ENCODE peak calls at places on chromosomes 13 and 19, in six cellular contexts. R is H1, H is K562, W is SK-N-SH, P is HepG2, F is GM12878. M is an unnamed sample.

GRCh38 chr13:81171065-81171647 is 830.2 kb upstream of the SPRY2 start:
- DNase-seq in R (no peak), H (peak), W (peak), P (peak), F (no peak), M (peak)

GRCh38 chr19:40347476-40348124 is 597 bp downstream of the C19orf47 start:
- DNase-seq in R (no peak), H (no peak), W (no peak), P (no peak), F (no peak), M (no peak)

GRCh38 chr13:114146629-114147028 is 14.2 kb upstream of the RASA3 start:
- DNase-seq in R (no peak), H (no peak), W (peak), P (no peak), F (no peak), M (no peak)

GRCh38 chr13:45615501-45616101 is at the start of gene ERICH6B:
- DNase-seq in R (peak), H (no peak), W (no peak), P (no peak), F (no peak), M (no peak)

GRCh38 chr13:97720881-97721280 is 232.6 kb upstream of the IPO5 start:
- DNase-seq in R (no peak), H (no peak), W (no peak), P (no peak), F (no peak), M (no peak)

GRCh38 chr13:71577127-71577526 is 289.9 kb downstream of the DACH1 start:
- DNase-seq in R (no peak), H (no peak), W (no peak), P (no peak), F (no peak), M (no peak)

GRCh38 chr13:37068962-37069361 is 9.5 kb upstream of the SUPT20H start:
- DNase-seq in R (no peak), H (no peak), W (peak), P (no peak), F (no peak), M (peak)

GRCh38 chr19:30780032-30780431 is 407.8 kb downstream of the ZNF536 start:
- DNase-seq in R (no peak), H (no peak), W (no peak), P (no peak), F (no peak), M (no peak)

GRCh38 chr19:17654993-17655392 is 33.2 kb downstream of the UNC13A start:
- DNase-seq in R (no peak), H (peak), W (peak), P (no peak), F (no peak), M (peak)

GRCh38 chr13:28486144-28486543 is 8.8 kb downstream of the FLT1 start:
- DNase-seq in R (no peak), H (no peak), W (no peak), P (no peak), F (no peak), M (no peak)
- TF ChIP-seq CHD2 in R (no peak), H (no peak), W (no peak), P (no peak), F (no peak), M (no peak)

GRCh38 chr13:31060655-31061054 is 101.0 kb downstream of the HSPH1 start:
- DNase-seq in R (no peak), H (no peak), W (no peak), P (no peak), F (no peak), M (no peak)

GRCh38 chr13:31067416-31068118 is 94.1 kb downstream of the HSPH1 start:
- DNase-seq in R (no peak), H (no peak), W (no peak), P (no peak), F (no peak), M (peak)

GRCh38 chr13:31063734-31064133 is 98.0 kb downstream of the HSPH1 start:
- DNase-seq in R (no peak), H (no peak), W (no peak), P (no peak), F (no peak), M (no peak)

GRCh38 chr13:31068119-31068423 is 93.6 kb downstream of the HSPH1 start:
- DNase-seq in R (no peak), H (no peak), W (no peak), P (no peak), F (no peak), M (no peak)

DNA sequence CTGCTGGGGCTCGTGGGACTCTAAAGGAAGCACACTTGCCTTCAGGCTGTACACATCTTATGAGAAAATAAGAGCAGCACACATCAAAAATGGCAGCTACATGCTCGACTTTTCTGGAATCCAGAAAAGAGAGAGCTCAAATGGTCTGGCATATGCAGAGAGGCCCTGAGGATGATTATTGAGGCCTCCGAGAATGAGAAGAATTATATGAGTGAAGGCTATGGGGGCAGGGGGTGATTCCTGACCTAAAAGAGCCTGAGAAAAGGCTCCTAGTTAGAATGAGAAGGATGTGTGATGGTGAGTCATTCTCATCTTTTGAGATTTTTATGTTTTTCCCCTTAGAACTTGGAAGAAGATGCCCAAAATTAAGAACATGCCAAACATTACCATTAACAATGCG is 97.1 kb downstream of the HSPH1 start:
- DNase-seq in R (no peak), H (no peak), W (no peak), P (no peak), F (no peak), M (no peak)
- TF ChIP-seq CHD2 in R (no peak), H (no peak), W (no peak), P (no peak), F (no peak), M (no peak)

GRCh38 chr19:28290963-28291657 is 921.8 kb downstream of the UQCRFS1 start:
- DNase-seq in R (peak), H (no peak), W (no peak), P (no peak), F (no peak), M (no peak)

GRCh38 chr19:28292822-28293500 is 920.0 kb downstream of the UQCRFS1 start:
- DNase-seq in R (no peak), H (no peak), W (peak), P (no peak), F (no peak), M (no peak)

GRCh38 chr19:28288850-28289249 is 924.1 kb downstream of the UQCRFS1 start:
- DNase-seq in R (no peak), H (no peak), W (no peak), P (no peak), F (no peak), M (no peak)

GRCh38 chr19:28291874-28292273 is 921.1 kb downstream of the UQCRFS1 start:
- DNase-seq in R (no peak), H (no peak), W (no peak), P (no peak), F (no peak), M (no peak)

DNA sequence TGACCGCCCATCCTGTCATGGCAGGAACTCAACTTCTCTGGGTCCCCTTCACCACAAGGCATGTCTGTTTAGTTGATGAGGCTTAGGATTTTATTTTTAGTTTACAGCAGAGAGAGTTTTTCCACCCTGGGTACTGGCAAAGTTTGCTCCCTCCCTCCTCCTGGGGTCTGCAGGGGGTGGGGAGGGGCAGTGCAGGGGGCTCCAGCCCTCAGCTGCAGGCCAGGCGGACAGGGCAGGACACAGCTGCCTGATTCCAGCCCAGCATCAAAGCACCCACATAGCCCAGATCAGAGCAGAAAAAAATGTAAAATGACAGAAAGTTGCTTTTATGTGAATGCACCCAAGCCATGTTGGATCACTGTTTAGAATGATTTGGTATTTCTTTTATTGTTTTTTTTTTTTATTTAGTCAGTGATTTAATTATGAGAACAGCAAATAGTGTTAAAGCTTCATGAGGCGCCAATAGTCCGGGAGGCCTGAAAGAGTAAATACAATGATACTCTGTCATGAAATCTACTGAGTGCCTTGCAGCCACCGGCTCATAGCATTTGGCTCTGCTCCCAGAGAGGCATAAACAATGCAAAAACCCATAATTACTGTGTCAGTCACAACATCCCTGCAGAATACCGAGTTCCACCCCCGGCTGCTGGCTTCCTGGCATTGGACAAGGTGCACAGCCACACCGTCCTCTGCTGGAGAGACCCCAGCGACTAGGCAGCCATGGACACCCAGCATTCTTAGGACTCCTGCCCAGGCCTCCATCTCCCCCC is 923.5 kb downstream of the UQCRFS1 start:
- DNase-seq in R (no peak), H (no peak), W (peak), P (no peak), F (no peak), M (no peak)
- TF ChIP-seq CHD2 in R (no peak), H (no peak), W (no peak), P (no peak), F (no peak), M (no peak)

GRCh38 chr13:75505327-75505726 is 23.4 kb upstream of the TBC1D4 start:
- DNase-seq in R (no peak), H (no peak), W (no peak), P (no peak), F (no peak), M (no peak)
- TF ChIP-seq CHD2 in R (no peak), H (no peak), W (no peak), P (no peak), F (no peak), M (no peak)

DNA sequence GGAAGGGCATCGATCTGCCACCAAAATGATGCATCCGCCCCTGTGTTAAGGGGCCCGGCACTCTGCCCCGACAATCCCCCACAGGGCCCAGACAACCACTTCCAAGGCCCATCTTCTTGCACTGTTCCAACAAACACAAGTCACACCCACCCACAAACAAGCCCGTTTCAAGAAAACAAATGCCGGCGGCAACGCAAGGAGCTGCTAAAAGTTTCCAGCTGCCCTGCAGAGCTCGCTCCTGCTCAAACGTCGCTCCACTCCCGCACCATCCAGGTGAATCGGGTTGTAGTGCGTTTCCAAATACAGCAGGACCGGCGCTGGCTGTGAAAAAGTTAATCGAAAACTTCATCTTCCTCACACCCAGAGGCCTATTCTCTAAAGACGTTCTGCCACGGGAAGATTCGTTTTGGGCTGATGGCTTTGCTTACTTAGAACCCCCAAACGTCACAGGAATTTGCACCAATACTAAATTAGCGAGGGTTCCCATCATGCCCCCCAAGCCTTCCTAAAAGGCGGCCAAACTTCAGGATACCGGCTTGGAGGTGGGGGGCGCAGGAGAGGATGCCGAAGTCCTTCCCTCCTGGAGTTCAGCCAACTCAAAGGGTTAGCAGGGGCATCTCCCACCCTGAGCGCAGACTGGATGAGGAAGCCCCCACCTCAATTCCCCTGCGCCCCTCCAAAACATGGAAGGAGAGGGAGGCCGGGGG is 107.4 kb upstream of the DOCK9 start:
- DNase-seq in R (no peak), H (peak), W (no peak), P (no peak), F (no peak), M (no peak)
- TF ChIP-seq CHD2 in R (no peak), H (no peak), W (no peak), P (no peak), F (no peak), M (no peak)

GRCh38 chr13:112348642-112349345 is 27.4 kb upstream of the SPACA7 start:
- DNase-seq in R (no peak), H (no peak), W (no peak), P (no peak), F (no peak), M (no peak)

GRCh38 chr13:112346899-112347229 is 29.3 kb upstream of the SPACA7 start:
- DNase-seq in R (peak), H (no peak), W (no peak), P (no peak), F (no peak), M (no peak)

GRCh38 chr13:112350300-112350699 is 25.9 kb upstream of the SPACA7 start:
- DNase-seq in R (no peak), H (no peak), W (no peak), P (no peak), F (no peak), M (no peak)

GRCh38 chr13:112351825-112352224 is 24.3 kb upstream of the SPACA7 start:
- DNase-seq in R (no peak), H (no peak), W (no peak), P (no peak), F (no peak), M (no peak)

GRCh38 chr13:112349681-112350080 is 26.5 kb upstream of the SPACA7 start:
- DNase-seq in R (no peak), H (no peak), W (no peak), P (no peak), F (no peak), M (no peak)
- TF ChIP-seq CHD2 in R (no peak), H (no peak), W (no peak), P (no peak), F (no peak), M (no peak)